ENCODE peak calls at places on chromosome 7, in five cellular contexts. A, G, J, E and F are unnamed samples.

GRCh38 chr7:137816696-137817320 is 30.0 kb downstream of the DGKI start:
- DNase-seq in A (no peak), G (no peak), J (no peak), E (no peak), F (no peak)

GRCh38 chr7:116591202-116592040 is 66.6 kb downstream of the CAV1 start:
- DNase-seq in A (no peak), G (no peak), J (no peak), E (no peak), F (no peak)

GRCh38 chr7:19368540-19368939 is 223.3 kb upstream of the FERD3L start:
- DNase-seq in A (no peak), G (no peak), J (no peak), E (no peak), F (no peak)

GRCh38 chr7:35384761-35385700 is 131.1 kb upstream of the TBX20 start:
- DNase-seq in A (no peak), G (no peak), J (no peak), E (no peak), F (no peak)

GRCh38 chr7:35505031-35505430 is 189.9 kb downstream of the HERPUD2 start:
- DNase-seq in A (no peak), G (peak; percentile 29), J (no peak), E (no peak), F (no peak)

GRCh38 chr7:72152171-72153131 is 259.7 kb downstream of the CALN1 start:
- DNase-seq in A (no peak), G (no peak), J (no peak), E (no peak), F (no peak)

GRCh38 chr7:9407816-9408215 is 974.4 kb downstream of the NXPH1 start:
- DNase-seq in A (no peak), G (no peak), J (no peak), E (no peak), F (no peak)

GRCh38 chr7:78620931-78621330 is 822.4 kb downstream of the PHTF2 start:
- DNase-seq in A (no peak), G (peak; percentile 30), J (no peak), E (no peak), F (no peak)

GRCh38 chr7:24025094-24025493 is 258.9 kb upstream of the NPY start:
- DNase-seq in A (no peak), G (no peak), J (no peak), E (peak; percentile 29), F (no peak)

GRCh38 chr7:114148779-114149178 is 230.0 kb upstream of the PPP1R3A start:
- DNase-seq in A (no peak), G (no peak), J (no peak), E (no peak), F (no peak)

DNA sequence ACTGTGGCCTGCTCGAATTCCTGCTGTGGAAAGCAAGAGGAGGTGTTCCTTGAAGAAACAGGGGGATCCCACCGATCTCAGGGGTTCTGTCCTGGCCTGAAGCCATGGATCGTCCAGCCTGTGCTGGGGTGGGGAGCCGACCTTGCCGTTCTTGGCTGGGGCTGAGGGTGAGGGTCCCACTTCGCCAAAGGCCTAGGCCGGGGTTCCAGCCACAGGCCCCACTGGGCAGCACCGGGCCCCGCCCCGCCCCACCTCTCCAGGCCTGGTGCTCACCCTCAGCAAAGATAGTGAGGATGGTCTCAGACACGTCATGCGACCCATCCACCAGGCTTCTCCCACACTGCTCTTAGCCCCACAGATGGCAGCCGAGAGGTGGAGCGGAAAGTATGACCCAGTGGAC is 51.4 kb upstream of the ZNF716 start:
- DNase-seq in A (no peak), G (no peak), J (no peak), E (no peak), F (no peak)
- H3K9me3 ChIP-seq in A (peaks cover 8% of the 10 kb centered on the region), G (no peaks in the 10 kb centered on the region), J (peaks cover 7% of the 10 kb centered on the region), E (peaks cover 46% of the 10 kb centered on the region), F (no peaks in the 10 kb centered on the region)

DNA sequence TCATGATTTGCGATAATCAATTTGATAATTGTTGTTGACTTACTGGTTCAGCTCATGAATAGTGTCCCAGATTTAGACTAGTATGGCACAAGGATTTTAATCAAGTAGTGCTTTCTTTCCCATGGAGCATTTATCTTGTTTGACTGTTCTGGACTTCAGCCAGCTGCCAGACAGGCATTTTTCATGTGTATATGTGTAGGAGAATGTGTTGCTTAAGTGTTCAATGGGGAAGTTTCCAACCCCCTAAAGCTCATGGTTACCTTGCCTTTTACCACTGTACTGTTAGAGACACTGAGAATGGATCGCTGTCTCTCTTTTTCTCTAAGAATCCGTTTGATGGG is 103.9 kb downstream of the LRRC4 start:
- DNase-seq in A (no peak), G (no peak), J (no peak), E (no peak), F (no peak)
- H3K9me3 ChIP-seq in A (no peaks in the 10 kb centered on the region), G (no peaks in the 10 kb centered on the region), J (no peaks in the 10 kb centered on the region), E (no peaks in the 10 kb centered on the region), F (no peaks in the 10 kb centered on the region)

GRCh38 chr7:40192036-40192435 is 57.2 kb downstream of the SUGCT start:
- DNase-seq in A (no peak), G (no peak), J (no peak), E (peak; percentile 50), F (no peak)
- H3K9me3 ChIP-seq in A (no peaks in the 10 kb centered on the region), G (no peaks in the 10 kb centered on the region), J (no peaks in the 10 kb centered on the region), E (no peaks in the 10 kb centered on the region), F (no peaks in the 10 kb centered on the region)

GRCh38 chr7:157580324-157580723 is 243.5 kb downstream of the DNAJB6 start:
- DNase-seq in A (no peak), G (no peak), J (no peak), E (no peak), F (no peak)
- H3K9me3 ChIP-seq in A (no peaks in the 10 kb centered on the region), G (no peaks in the 10 kb centered on the region), J (no peaks in the 10 kb centered on the region), E (peaks cover 69% of the 10 kb centered on the region), F (no peaks in the 10 kb centered on the region)

DNA sequence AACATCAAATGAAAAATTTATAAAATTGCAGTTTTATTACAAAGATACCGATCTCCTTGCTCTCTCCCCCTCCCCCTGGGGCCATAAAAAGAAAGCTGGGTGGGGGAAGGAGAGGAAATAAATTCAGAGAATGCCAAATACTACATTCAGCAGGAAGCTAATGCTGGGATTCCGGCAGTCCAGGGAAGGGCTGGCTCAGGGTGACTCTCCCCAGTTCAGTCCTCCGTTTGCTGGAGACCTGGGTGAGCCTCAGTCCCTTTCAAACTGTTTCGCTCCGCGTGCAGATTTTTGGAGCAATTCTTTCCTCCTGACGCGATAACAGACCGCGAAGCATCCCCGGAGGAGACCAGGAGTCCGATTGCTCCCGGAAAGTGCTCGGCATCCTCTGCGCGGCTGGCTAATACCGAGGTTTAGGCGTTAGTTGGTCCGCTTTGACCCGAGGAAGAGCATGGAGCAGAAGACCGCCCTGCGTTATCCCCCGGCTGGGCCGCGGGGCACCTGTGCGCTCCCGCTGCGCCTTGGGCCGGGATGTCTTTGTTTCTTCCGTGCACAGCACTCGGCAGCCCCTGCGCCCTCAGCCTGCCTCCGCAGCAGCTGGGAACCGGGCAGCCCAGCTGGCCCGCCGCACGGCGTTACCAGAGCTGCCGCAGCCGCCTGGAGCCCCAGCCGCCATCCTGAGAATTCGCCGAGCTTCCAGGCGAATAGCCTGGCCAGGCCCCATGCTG is 3.9 kb upstream of the HOXA2 start:
- DNase-seq in A (no peak), G (no peak), J (no peak), E (no peak), F (no peak)
- H3K9me3 ChIP-seq in A (no peaks in the 10 kb centered on the region), G (no peaks in the 10 kb centered on the region), J (no peaks in the 10 kb centered on the region), E (no peaks in the 10 kb centered on the region), F (no peaks in the 10 kb centered on the region)